ENCODE peak calls at places on chromosomes 7 and 10, in six cellular contexts. B is heart left ventricle; G is EH; W is HuH-7.5; M is lower leg skin; I is activated CD4-positive, CD25-positive, alpha-beta regulatory T cell. C is an unnamed sample.

GRCh38 chr10:119403927-119404326 is 138.6 kb downstream of the RGS10 start:
- DNase-seq in G (no peak), M (no peak), W (no peak), B (no peak), I (no peak), C (no peak)

GRCh38 chr7:23746629-23747028 is 36.6 kb downstream of the STK31 start:
- DNase-seq in G (no peak), B (no peak), M (no peak), I (no peak), W (no peak), C (no peak)

GRCh38 chr7:139889186-139889871 is 60.3 kb downstream of the TBXAS1 start:
- DNase-seq in W (no peak), M (no peak), G (peak), I (no peak), B (no peak), C (no peak)

GRCh38 chr7:80458822-80459725 is 52.8 kb downstream of the GNAT3 start:
- DNase-seq in M (no peak), W (no peak), I (no peak), G (no peak), B (no peak), C (no peak)

GRCh38 chr7:81725003-81725402 is 44.8 kb downstream of the HGF start:
- DNase-seq in B (no peak), M (no peak), I (no peak), W (no peak), G (peak), C (no peak)

GRCh38 chr7:80781561-80781979 is 137.3 kb downstream of the SEMA3C start:
- DNase-seq in M (peak), W (no peak), B (peak), G (peak), I (no peak), C (peak)

GRCh38 chr10:88254091-88254490 is 329.0 kb downstream of the RNLS start:
- DNase-seq in M (no peak), W (no peak), G (peak), I (no peak), B (peak), C (no peak)

GRCh38 chr7:100485514-100485913 is 1.8 kb downstream of the NYAP1 start:
- DNase-seq in W (no peak), B (no peak), I (no peak), M (no peak), G (no peak), C (peak)

GRCh38 chr7:106616692-106617052 is 44.3 kb downstream of the CCDC71L start:
- DNase-seq in I (no peak), G (peak), M (no peak), W (no peak), B (no peak), C (no peak)

GRCh38 chr10:119379466-119380071 is 162.9 kb downstream of the RGS10 start:
- DNase-seq in W (no peak), M (no peak), G (no peak), I (no peak), B (no peak), C (no peak)

GRCh38 chr7:79090543-79090942 is 362.9 kb downstream of the MAGI2 start:
- DNase-seq in B (no peak), M (no peak), I (no peak), W (no peak), G (peak), C (no peak)

GRCh38 chr10:3239920-3240909 is 67.6 kb upstream of the PITRM1 start:
- DNase-seq in W (no peak), B (peak), I (no peak), M (no peak), G (no peak), C (no peak)

GRCh38 chr7:45239486-45239885 is 81.9 kb downstream of the RAMP3 start:
- DNase-seq in W (no peak), M (no peak), G (peak), I (no peak), B (no peak), C (no peak)

GRCh38 chr7:24715661-24716479 is 41.4 kb downstream of the GSDME start:
- DNase-seq in I (no peak), G (peak), W (peak), B (no peak), M (peak), C (no peak)

GRCh38 chr7:26060713-26061339 is 91.2 kb upstream of the NFE2L3 start:
- DNase-seq in G (no peak), I (no peak), M (no peak), B (no peak), W (no peak), C (no peak)

GRCh38 chr10:24418532-24418931 is 209.6 kb downstream of the KIAA1217 start:
- DNase-seq in G (peak), W (no peak), M (no peak), B (no peak), I (no peak), C (no peak)

GRCh38 chr10:63887026-63887589 is 365.9 kb downstream of the REEP3 start:
- DNase-seq in I (no peak), B (no peak), W (no peak), G (no peak), M (no peak), C (no peak)

GRCh38 chr10:100515612-100516011 is 4.0 kb downstream of the SEC31B start:
- DNase-seq in W (no peak), G (no peak), B (no peak), I (no peak), M (no peak), C (no peak)

GRCh38 chr7:40230086-40230485 is 95.3 kb downstream of the SUGCT start:
- DNase-seq in I (no peak), G (no peak), M (no peak), B (no peak), W (no peak), C (no peak)

GRCh38 chr7:26440253-26440992 is 148.8 kb downstream of the SNX10 start:
- DNase-seq in B (no peak), G (no peak), M (no peak), W (no peak), I (no peak), C (no peak)

GRCh38 chr10:94174838-94175237 is 181.1 kb downstream of the PLCE1 start:
- DNase-seq in B (no peak), I (no peak), W (no peak), M (no peak), G (no peak), C (no peak)

GRCh38 chr7:94510582-94511456 is 1.2 kb downstream of the CASD1 start:
- DNase-seq in I (no peak), B (no peak), M (no peak), W (peak), G (peak), C (peak)

GRCh38 chr7:87220734-87221215 is 1.2 kb upstream of the TMEM243 start:
- DNase-seq in G (peak), W (no peak), M (peak), B (no peak), I (no peak), C (peak)

GRCh38 chr10:91061187-91061586 is 140.3 kb upstream of the ANKRD1 start:
- DNase-seq in B (no peak), W (no peak), G (no peak), M (no peak), I (no peak), C (no peak)

GRCh38 chr7:21782996-21783395 is 162.7 kb downstream of the CDCA7L start:
- DNase-seq in I (no peak), G (no peak), W (no peak), M (no peak), B (no peak), C (no peak)

GRCh38 chr10:29163746-29164145 is 125.1 kb upstream of the LYZL1 start:
- DNase-seq in B (peak), I (no peak), G (peak), M (no peak), W (no peak), C (no peak)

GRCh38 chr10:30581779-30582380 is 47.7 kb downstream of the LYZL2 start:
- DNase-seq in B (no peak), W (peak), I (no peak), G (peak), M (no peak), C (no peak)

GRCh38 chr10:131977323-131978096 is 4.2 kb downstream of the BNIP3 start:
- DNase-seq in M (no peak), G (no peak), I (no peak), B (no peak), W (no peak), C (no peak)

GRCh38 chr10:127973810-127974311 is 67.0 kb downstream of the PTPRE start:
- DNase-seq in W (no peak), G (no peak), M (no peak), B (no peak), I (no peak), C (no peak)

GRCh38 chr7:2018786-2019692 is 213.7 kb downstream of the MAD1L1 start:
- DNase-seq in I (no peak), W (no peak), G (peak), B (peak), M (peak), C (no peak)

GRCh38 chr10:64682043-64682442 is 1160.8 kb downstream of the REEP3 start:
- DNase-seq in G (no peak), M (no peak), I (no peak), B (no peak), W (no peak), C (no peak)

C was measured in ovary.